ENCODE peak calls at places on chromosomes 2 and 18, in five cellular contexts. F is Peyer's patch, J is left lung, A is fibroblast of lung, N is GM23248. Y is an unnamed sample.

GRCh38 chr2:164560902-164561301 is 60.4 kb downstream of the GRB14 start:
- DNase-seq in F (no peak), A (no peak), N (no peak), J (no peak), Y (no peak)

GRCh38 chr2:150425121-150425559 is 62.3 kb downstream of the RND3 start:
- DNase-seq in J (no peak), F (no peak), N (peak; percentile 7), A (peak; percentile 51), Y (no peak)

GRCh38 chr2:202178342-202178958 is 59.9 kb downstream of the SUMO1 start:
- DNase-seq in J (no peak), F (no peak), N (peak; percentile 79), A (peak; percentile 80), Y (no peak)

GRCh38 chr2:27582129-27582694 is 630 bp upstream of the ZNF512 start:
- DNase-seq in N (peak; percentile 5), A (no peak), J (no peak), F (no peak), Y (no peak)

GRCh38 chr2:39469807-39470206 is 32.7 kb upstream of the MAP4K3 start:
- DNase-seq in F (no peak), N (peak; percentile 62), J (no peak), A (peak; percentile 40), Y (no peak)

GRCh38 chr18:26546875-26547301 is 1.5 kb downstream of the KCTD1 start:
- DNase-seq in N (no peak), A (no peak), F (no peak), J (no peak), Y (no peak)

GRCh38 chr2:28755411-28755810 is 3.8 kb downstream of the PPP1CB start:
- DNase-seq in F (no peak), A (no peak), N (peak; percentile 34), J (no peak), Y (no peak)

GRCh38 chr2:174025271-174026121 is 60.3 kb upstream of the SP3 start:
- DNase-seq in J (peak; percentile 85), A (peak; percentile 99), F (peak; percentile 54), N (peak; percentile 87), Y (no peak)

GRCh38 chr2:205054789-205055188 is 509.5 kb downstream of the PARD3B start:
- DNase-seq in F (no peak), N (no peak), A (peak; percentile 4), J (no peak), Y (no peak)

GRCh38 chr2:232137748-232138147 is 176.2 kb downstream of the DIS3L2 start:
- DNase-seq in F (no peak), N (no peak), J (no peak), A (no peak), Y (no peak)

GRCh38 chr2:173982182-173982714 is 17.1 kb upstream of the SP3 start:
- DNase-seq in N (no peak), J (no peak), F (no peak), A (no peak), Y (no peak)

GRCh38 chr2:38465789-38466127 is 88.7 kb upstream of the ATL2 start:
- DNase-seq in J (no peak), A (peak; percentile 25), N (peak; percentile 49), F (no peak), Y (no peak)

GRCh38 chr18:58195278-58195721 is 151.3 kb downstream of the NEDD4L start:
- DNase-seq in F (peak; percentile 68), A (no peak), N (no peak), J (no peak), Y (peak; percentile 20)

GRCh38 chr18:934518-935123 is 29.9 kb downstream of the ADCYAP1 start:
- DNase-seq in J (peak; percentile 69), A (no peak), N (no peak), F (no peak), Y (no peak)

GRCh38 chr2:128310094-128310716 is 8.5 kb downstream of the HS6ST1 start:
- DNase-seq in N (no peak), A (no peak), J (peak; percentile 29), F (peak; percentile 46), Y (peak; percentile 5)

GRCh38 chr2:127569274-127570065 is 34.0 kb downstream of the MYO7B start:
- DNase-seq in J (no peak), N (peak; percentile 95), A (peak; percentile 69), F (no peak), Y (no peak)

GRCh38 chr2:237629739-237630138 is 2.4 kb downstream of the LRRFIP1 start:
- DNase-seq in A (no peak), J (no peak), N (peak; percentile 90), F (no peak), Y (no peak)

GRCh38 chr18:10702196-10702595 is 176.4 kb downstream of the NAPG start:
- DNase-seq in A (no peak), F (no peak), J (no peak), N (no peak), Y (no peak)

GRCh38 chr2:42895134-42895795 is 102.9 kb upstream of the HAAO start:
- DNase-seq in N (no peak), A (no peak), J (no peak), F (no peak), Y (no peak)

GRCh38 chr2:42101641-42102605 is 54.1 kb downstream of the PKDCC start:
- DNase-seq in A (peak; percentile 80), N (peak; percentile 82), J (peak; percentile 86), F (peak; percentile 64), Y (peak; percentile 93)

GRCh38 chr2:21812766-21813165 is 689.0 kb downstream of the TDRD15 start:
- DNase-seq in J (no peak), F (no peak), A (peak; percentile 24), N (no peak), Y (no peak)

GRCh38 chr18:49472459-49472858 is 12.0 kb upstream of the DYM start:
- DNase-seq in N (no peak), F (no peak), J (no peak), A (no peak), Y (no peak)

DNA sequence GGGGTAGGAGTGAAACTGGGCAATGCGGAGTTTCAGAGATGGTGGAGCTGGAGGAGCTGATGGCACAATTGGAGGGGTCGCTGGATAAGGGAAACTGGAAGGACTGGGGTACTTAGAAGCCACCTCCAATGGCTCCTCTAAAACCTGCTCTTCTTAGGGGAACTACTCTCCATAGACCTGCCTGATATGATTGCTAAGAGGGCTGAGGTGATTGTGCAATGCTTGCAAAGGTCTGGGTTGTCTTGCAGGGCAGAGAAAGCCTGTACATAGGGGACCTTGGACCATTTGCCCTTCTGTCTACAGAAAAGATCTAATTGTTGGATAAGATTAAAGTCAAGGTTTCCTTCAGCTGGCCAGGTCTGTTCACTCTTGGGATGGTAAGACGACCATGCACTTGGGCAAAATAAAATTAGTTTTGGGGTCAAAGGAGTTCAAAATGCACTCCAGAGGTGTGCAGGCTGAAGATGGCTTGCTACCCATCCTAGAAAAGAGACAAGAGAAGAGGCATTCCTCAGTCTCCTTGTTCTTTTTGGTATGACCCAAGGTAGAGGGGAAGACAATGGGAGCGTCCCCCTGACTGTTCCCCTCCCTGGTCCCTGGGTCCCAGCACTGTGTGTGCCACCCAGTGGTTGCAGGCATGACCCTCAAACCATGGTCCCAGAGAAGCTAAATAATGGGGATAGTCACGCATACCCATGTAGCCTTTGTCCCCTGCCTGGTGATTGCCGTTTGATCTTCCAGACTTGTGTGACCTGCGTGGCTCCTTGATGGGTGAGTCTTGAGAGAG is 41.1 kb downstream of the STK17B start:
- DNase-seq in J (no peak), A (no peak), F (no peak), N (no peak), Y (no peak)
- H3K9me3 ChIP-seq in J (no peaks in the 10 kb centered on the region), A (no peaks in the 10 kb centered on the region), F (no peaks in the 10 kb centered on the region), N (no peaks in the 10 kb centered on the region), Y (peaks cover 3% of the 10 kb centered on the region)

DNA sequence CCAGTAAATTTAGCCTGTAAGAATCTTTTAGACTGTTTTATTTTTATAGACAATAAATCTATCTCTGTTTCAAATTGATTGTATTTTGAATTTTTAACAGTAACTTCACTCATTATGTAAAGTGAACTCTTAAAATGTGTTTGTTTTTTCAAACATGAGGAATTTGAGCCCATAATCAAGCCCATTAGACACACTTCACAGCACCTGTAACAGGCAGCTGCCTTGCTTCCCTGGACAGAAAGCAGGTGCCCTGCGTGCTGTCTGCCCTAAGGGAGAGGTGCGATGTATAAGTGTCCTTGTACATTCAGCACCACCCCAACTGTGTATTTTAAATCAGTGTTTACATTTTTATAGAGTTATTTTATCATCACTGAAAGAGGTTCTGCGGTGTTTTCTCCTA is 186.5 kb upstream of the TPO start:
- DNase-seq in N (no peak), J (no peak), F (no peak), A (no peak), Y (no peak)
- H3K9me3 ChIP-seq in N (no peaks in the 10 kb centered on the region), J (no peaks in the 10 kb centered on the region), F (no peaks in the 10 kb centered on the region), A (no peaks in the 10 kb centered on the region), Y (no peaks in the 10 kb centered on the region)

DNA sequence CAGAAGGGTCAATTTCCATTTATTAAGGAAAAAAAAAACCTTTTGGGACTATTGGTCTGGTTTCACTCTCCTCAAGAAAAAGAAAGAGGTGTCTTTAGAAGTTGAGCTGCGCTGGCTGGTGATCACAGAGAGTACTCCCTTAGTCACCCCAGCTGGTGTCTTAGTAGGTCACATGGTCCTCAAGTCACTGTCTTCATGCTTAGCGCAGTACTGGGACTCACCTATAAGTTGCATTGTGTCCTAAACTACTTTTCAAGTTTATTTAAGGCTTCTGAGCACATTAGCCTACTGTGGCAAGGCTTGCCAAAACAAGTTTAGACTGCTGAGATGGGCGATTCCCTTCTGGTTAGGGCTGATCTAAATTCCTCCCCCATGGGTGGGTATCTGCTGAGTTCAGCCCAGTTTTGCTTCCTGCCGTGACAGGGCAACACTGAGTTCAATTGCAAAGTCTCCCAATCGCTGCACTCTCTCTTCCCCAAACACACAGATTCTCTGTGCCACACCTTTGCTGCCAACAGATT is 824.9 kb upstream of the CRIM1 start:
- DNase-seq in J (no peak), A (no peak), F (no peak), N (no peak), Y (no peak)
- H3K9me3 ChIP-seq in J (no peaks in the 10 kb centered on the region), A (no peaks in the 10 kb centered on the region), F (no peaks in the 10 kb centered on the region), N (peaks cover 2% of the 10 kb centered on the region), Y (no peaks in the 10 kb centered on the region)

DNA sequence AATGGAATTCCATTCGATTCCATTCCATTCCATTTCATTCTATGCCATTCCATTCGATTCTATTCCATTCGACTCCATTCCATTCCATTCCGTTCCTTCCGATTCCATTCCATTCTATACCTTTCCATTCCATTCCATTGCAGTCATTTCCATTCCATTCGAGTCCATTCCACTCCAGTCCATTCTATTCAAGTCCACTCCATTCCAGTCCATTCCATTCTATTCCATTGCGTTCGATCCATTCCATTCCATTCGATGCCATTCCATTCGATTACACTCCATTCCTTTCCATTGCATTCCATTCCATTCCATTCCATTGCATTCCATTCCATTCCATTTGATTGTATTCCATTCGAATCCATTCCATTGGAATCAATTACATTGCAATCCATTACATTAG is 1119.8 kb downstream of the RPIA start:
- DNase-seq in N (no peak), F (no peak), A (no peak), J (no peak), Y (no peak)
- H3K9me3 ChIP-seq in N (peaks cover 9% of the 10 kb centered on the region), F (no peaks in the 10 kb centered on the region), A (peaks cover 12% of the 10 kb centered on the region), J (peaks cover 11% of the 10 kb centered on the region), Y (peaks cover 22% of the 10 kb centered on the region)

GRCh38 chr2:37211212-37211611 is 14.9 kb downstream of the CEBPZOS start:
- DNase-seq in A (no peak), F (no peak), N (no peak), J (no peak), Y (no peak)

GRCh38 chr2:37201208-37201607 is 4.9 kb downstream of the CEBPZOS start:
- DNase-seq in A (no peak), J (no peak), F (no peak), N (no peak), Y (no peak)

GRCh38 chr2:37201766-37202165 is 5.5 kb downstream of the CEBPZOS start:
- DNase-seq in F (no peak), A (no peak), J (no peak), N (no peak), Y (no peak)

GRCh38 chr2:37203708-37204107 is 7.4 kb downstream of the CEBPZOS start:
- DNase-seq in A (no peak), N (no peak), J (no peak), F (no peak), Y (no peak)

GRCh38 chr2:37205689-37206341 is 9.5 kb downstream of the CEBPZOS start:
- DNase-seq in F (no peak), N (no peak), J (no peak), A (no peak), Y (no peak)
- H3K9me3 ChIP-seq in F (no peaks in the 10 kb centered on the region), N (peaks cover 2% of the 10 kb centered on the region), J (no peaks in the 10 kb centered on the region), A (no peaks in the 10 kb centered on the region), Y (no peaks in the 10 kb centered on the region)

Y was measured in T-helper 17 cell.